ENCODE peak calls at places on chromosomes 5 and 9, in ten cellular contexts. S, M, J, I, C, Q, V, L, G and H are unnamed samples.

GRCh38 chr5:61599370-61600140 is 267.5 kb downstream of the ZSWIM6 start:
- DNase-seq in S (no peak), M (no peak), J (no peak), I (no peak), C (no peak), Q (no peak), V (no peak), L (peak), G (no peak), H (no peak)

GRCh38 chr5:81238460-81238859 is 5.3 kb downstream of the CKMT2 start:
- DNase-seq in S (no peak), M (no peak), J (no peak), I (no peak), C (no peak), Q (no peak), V (no peak), L (no peak), G (no peak), H (no peak)

GRCh38 chr9:38683336-38683735 is 36.6 kb downstream of the FAM240B start:
- DNase-seq in S (no peak), M (no peak), J (no peak), I (no peak), C (no peak), Q (no peak), V (no peak), L (peak), G (no peak), H (no peak)

GRCh38 chr9:132575811-132576210 is 6.6 kb upstream of the BARHL1 start:
- DNase-seq in S (no peak), M (no peak), J (no peak), I (no peak), C (no peak), Q (no peak), V (no peak), L (no peak), G (peak), H (no peak)

GRCh38 chr9:86767373-86767772 is 179.9 kb downstream of the GAS1 start:
- DNase-seq in S (no peak), M (no peak), J (no peak), I (no peak), C (no peak), Q (no peak), V (no peak), L (peak), G (no peak), H (no peak)

GRCh38 chr9:115883467-115884329 is 269.9 kb upstream of the PAPPA start:
- DNase-seq in S (no peak), M (no peak), J (peak), I (no peak), C (no peak), Q (peak), V (no peak), L (peak), G (no peak), H (peak)

GRCh38 chr9:127918201-127919107 is 1.6 kb upstream of the ST6GALNAC4 start:
- DNase-seq in S (no peak), M (no peak), J (peak), I (no peak), C (peak), Q (peak), V (no peak), L (peak), G (peak), H (peak)

GRCh38 chr5:113119271-113119924 is 142.8 kb downstream of the DCP2 start:
- DNase-seq in S (no peak), M (no peak), J (peak), I (no peak), C (peak), Q (no peak), V (no peak), L (peak), G (peak), H (peak)

GRCh38 chr5:43416233-43416987 is 4.2 kb upstream of the CCL28 start:
- DNase-seq in S (no peak), M (no peak), J (no peak), I (no peak), C (no peak), Q (no peak), V (no peak), L (no peak), G (no peak), H (no peak)

GRCh38 chr9:34991833-34992375 is 2.4 kb downstream of the DNAJB5 start:
- DNase-seq in S (no peak), M (no peak), J (no peak), I (no peak), C (peak), Q (peak), V (no peak), L (peak), G (no peak), H (no peak)

GRCh38 chr5:139767960-139768359 is 27.6 kb upstream of the PSD2 start:
- DNase-seq in S (no peak), M (no peak), J (peak), I (no peak), C (peak), Q (peak), V (no peak), L (no peak), G (peak), H (peak)

GRCh38 chr9:68704498-68704803 is 589 bp upstream of the PIP5K1B start:
- DNase-seq in S (no peak), M (no peak), J (no peak), I (no peak), C (no peak), Q (no peak), V (no peak), L (no peak), G (no peak), H (no peak)

GRCh38 chr9:132249123-132249522 is 87.3 kb downstream of the NTNG2 start:
- DNase-seq in S (peak), M (no peak), J (no peak), I (no peak), C (peak), Q (no peak), V (no peak), L (no peak), G (peak), H (no peak)

GRCh38 chr9:122329592-122329991 is 41.2 kb upstream of the PTGS1 start:
- DNase-seq in S (no peak), M (no peak), J (no peak), I (no peak), C (no peak), Q (no peak), V (no peak), L (no peak), G (no peak), H (no peak)

GRCh38 chr5:134769206-134769605 is 10.6 kb downstream of the DDX46 start:
- DNase-seq in S (no peak), M (no peak), J (no peak), I (no peak), C (no peak), Q (no peak), V (no peak), L (peak), G (no peak), H (no peak)

GRCh38 chr5:367358-368130 is 46.0 kb downstream of the AHRR start:
- DNase-seq in S (no peak), M (no peak), J (no peak), I (no peak), C (no peak), Q (peak), V (peak), L (no peak), G (peak), H (no peak)